ENCODE peak calls at places on chromosomes 16 and 17, in four cellular contexts. Z, I, V and C are unnamed samples.

GRCh38 chr17:79695293-79696158 is 35.2 kb upstream of the ENPP7 start:
- DNase-seq in Z (no peak), I (no peak), V (peak), C (no peak)

GRCh38 chr17:43308999-43309398 is 75.2 kb upstream of the RNU2-1 start:
- DNase-seq in Z (no peak), I (no peak), V (peak), C (no peak)

GRCh38 chr16:6573577-6573976 is 759.1 kb upstream of the RBFOX1 start:
- DNase-seq in Z (no peak), I (no peak), V (peak), C (peak)

GRCh38 chr16:47694543-47694942 is 233.4 kb downstream of the PHKB start:
- DNase-seq in Z (no peak), I (no peak), V (no peak), C (no peak)

GRCh38 chr16:68356919-68357286 is 46.1 kb downstream of the PRMT7 start:
- DNase-seq in Z (no peak), I (no peak), V (no peak), C (no peak)

GRCh38 chr17:43530303-43531081 is 15.6 kb downstream of the ETV4 start:
- DNase-seq in Z (peak), I (no peak), V (peak), C (peak)

GRCh38 chr16:53147500-53148065 is 92.8 kb downstream of the CHD9 start:
- DNase-seq in Z (peak), I (no peak), V (no peak), C (no peak)

GRCh38 chr16:11677959-11678881 is 10.0 kb downstream of the SNN start:
- DNase-seq in Z (no peak), I (no peak), V (no peak), C (no peak)

GRCh38 chr16:379961-380836 is 1.6 kb downstream of the PGAP6 start:
- DNase-seq in Z (no peak), I (peak), V (no peak), C (peak)

GRCh38 chr16:75648265-75649076 is 898 bp downstream of the TERF2IP start:
- DNase-seq in Z (peak), I (peak), V (peak), C (peak)
- H3K4me3 ChIP-seq in Z (peak), I (peak), V (peak), C (peak)

GRCh38 chr17:77281904-77282367 is 141.2 kb downstream of the SEC14L1 start:
- DNase-seq in Z (no peak), I (no peak), V (no peak), C (no peak)
- H3K4me3 ChIP-seq in Z (peak), I (no peak), V (peak), C (no peak)

GRCh38 chr16:2779151-2779920 is 2.3 kb upstream of the ELOB start:
- DNase-seq in Z (no peak), I (no peak), V (no peak), C (no peak)

GRCh38 chr16:2779978-2780898 is 3.2 kb upstream of the ELOB start:
- DNase-seq in Z (no peak), I (no peak), V (no peak), C (peak)

GRCh38 chr16:2777231-2777902 is at the start of gene ELOB:
- DNase-seq in Z (peak), I (peak), V (peak), C (peak)

GRCh38 chr16:2776500-2777139 is 460 bp downstream of the ELOB start:
- DNase-seq in Z (peak), I (peak), V (no peak), C (no peak)

DNA sequence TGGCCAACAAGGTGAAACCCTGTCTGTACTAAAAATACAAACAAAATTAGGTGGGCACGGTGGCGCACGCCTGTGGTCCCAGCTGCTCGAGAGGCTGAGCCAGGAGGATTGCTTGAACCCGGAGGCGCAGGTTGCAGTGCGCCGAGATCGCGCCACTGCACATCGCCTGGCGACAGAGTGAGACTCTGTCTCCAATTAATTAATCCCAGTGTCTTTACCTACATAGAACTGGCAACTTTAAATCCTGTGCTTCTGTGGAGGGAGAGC is 1.5 kb upstream of the ELOB start:
- DNase-seq in Z (no peak), I (no peak), V (no peak), C (no peak)
- H3K4me3 ChIP-seq in Z (no peak), I (peak), V (no peak), C (no peak)

DNA sequence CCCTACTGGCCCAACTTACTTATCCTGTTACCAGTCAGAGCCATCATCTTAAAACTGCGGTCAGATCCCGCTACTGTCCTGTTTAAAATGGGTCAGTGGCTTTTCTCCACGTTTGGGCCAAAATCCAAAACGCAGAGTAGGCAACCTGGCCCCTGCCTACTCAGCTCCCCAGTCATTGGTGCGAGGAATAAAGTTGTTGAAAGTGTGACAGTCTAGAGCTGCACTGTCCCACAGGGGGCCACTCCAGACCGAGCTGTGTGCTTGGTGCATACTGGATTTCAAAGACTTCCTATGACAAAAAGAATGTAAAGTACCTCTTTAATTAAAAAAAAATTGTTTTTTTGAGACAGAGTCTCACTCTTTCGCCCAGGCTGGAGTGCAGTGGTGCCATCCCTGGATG is 21.2 kb upstream of the LYRM9 start:
- DNase-seq in Z (no peak), I (no peak), V (no peak), C (no peak)
- H3K4me3 ChIP-seq in Z (no peak), I (no peak), V (no peak), C (no peak)

GRCh38 chr17:72425133-72425795 is 304.4 kb downstream of the SOX9 start:
- DNase-seq in Z (no peak), I (no peak), V (no peak), C (no peak)
- H3K4me3 ChIP-seq in Z (no peak), I (no peak), V (no peak), C (no peak)

GRCh38 chr17:39608601-39609000 is 881 bp upstream of the NEUROD2 start:
- DNase-seq in Z (no peak), I (no peak), V (no peak), C (no peak)

GRCh38 chr17:39609416-39610025 is 1.8 kb upstream of the NEUROD2 start:
- DNase-seq in Z (no peak), I (no peak), V (no peak), C (no peak)

GRCh38 chr17:39607057-39607850 is 466 bp downstream of the NEUROD2 start:
- DNase-seq in Z (no peak), I (no peak), V (no peak), C (no peak)

GRCh38 chr17:39607851-39608130 is at the start of gene NEUROD2:
- DNase-seq in Z (no peak), I (no peak), V (no peak), C (no peak)

DNA sequence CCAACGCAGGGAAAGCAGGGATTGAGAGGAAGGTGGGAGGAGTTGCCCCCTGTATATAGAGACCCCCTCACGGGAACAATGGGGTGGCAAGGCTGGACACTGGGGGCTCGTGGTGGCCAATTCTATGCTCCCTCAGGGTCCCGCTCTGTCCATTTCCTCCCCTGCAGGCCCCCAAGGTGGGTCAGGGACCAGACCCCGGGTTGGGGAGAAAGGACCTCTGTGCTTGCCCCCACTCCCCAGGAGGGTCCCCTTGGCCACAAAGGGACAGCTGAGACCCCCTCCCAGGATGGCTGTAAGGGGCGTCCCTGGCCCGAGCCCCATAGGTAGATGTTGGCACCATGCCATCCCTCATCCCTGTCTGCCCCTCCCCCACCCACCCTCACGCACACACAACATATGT is 422 bp upstream of the NEUROD2 start:
- DNase-seq in Z (no peak), I (no peak), V (no peak), C (no peak)
- H3K4me3 ChIP-seq in Z (no peak), I (no peak), V (no peak), C (no peak)

GRCh38 chr16:2037631-2038358 is 9.8 kb downstream of the NTHL1 start:
- DNase-seq in Z (no peak), I (no peak), V (no peak), C (no peak)
- H3K4me3 ChIP-seq in Z (no peak), I (no peak), V (no peak), C (no peak)

DNA sequence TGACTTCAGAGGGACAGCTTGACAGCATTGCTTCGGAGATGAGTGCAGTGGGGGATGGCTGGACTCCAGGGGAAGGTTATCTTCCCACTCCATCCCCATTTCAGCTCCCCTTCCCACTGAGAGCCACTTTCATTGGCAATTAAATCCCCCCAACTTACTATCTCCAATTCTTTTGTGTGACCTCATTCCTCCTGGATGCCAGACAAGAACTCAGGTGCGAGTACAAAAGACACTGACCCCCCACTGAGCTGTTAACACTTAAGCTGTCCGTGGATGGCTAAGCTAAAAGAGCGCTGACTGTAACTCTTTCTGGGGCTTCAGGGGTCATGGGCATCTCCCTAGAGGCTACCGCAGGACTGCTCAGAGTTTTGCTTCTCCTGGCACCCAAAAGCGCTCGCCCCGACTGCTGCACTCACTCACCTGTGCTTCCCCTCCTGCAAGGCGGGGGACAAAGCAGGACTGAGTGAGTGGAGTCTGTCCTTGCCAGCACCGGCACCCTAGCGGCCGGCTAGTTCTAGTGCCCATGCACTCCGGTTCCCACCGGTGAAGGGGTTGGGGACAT is 44.8 kb upstream of the FBXO47 start:
- DNase-seq in Z (no peak), I (no peak), V (no peak), C (no peak)
- H3K4me3 ChIP-seq in Z (no peak), I (no peak), V (no peak), C (no peak)